ENCODE peak calls at places on chromosomes 16 and 17, in ten cellular contexts. One of them, this sample, is unnamed.

GRCh38 chr17:14396542-14396941 is 95.7 kb downstream of the HS3ST3B1 start:
- DNase-seq in psoas muscle: no peak
- DNase-seq in colonic mucosa: no peak
- DNase-seq in foreskin fibroblast: no peak
- DNase-seq in choroid plexus epithelial cell: peak
- DNase-seq in fibroblast of lung: peak
- DNase-seq in thoracic aorta: no peak
- DNase-seq in PC-3: no peak
- DNase-seq in cardiac muscle cell: peak
- DNase-seq in AG04449: peak
- DNase-seq in this sample: no peak

GRCh38 chr16:81366316-81366932 is 51.7 kb downstream of the GAN start:
- DNase-seq in psoas muscle: no peak
- DNase-seq in colonic mucosa: no peak
- DNase-seq in foreskin fibroblast: peak
- DNase-seq in choroid plexus epithelial cell: peak
- DNase-seq in fibroblast of lung: peak
- DNase-seq in thoracic aorta: no peak
- DNase-seq in PC-3: peak
- DNase-seq in cardiac muscle cell: peak
- DNase-seq in AG04449: no peak
- DNase-seq in this sample: no peak

GRCh38 chr17:62931101-62931500 is 34.9 kb upstream of the TANC2 start:
- DNase-seq in psoas muscle: no peak
- DNase-seq in colonic mucosa: no peak
- DNase-seq in foreskin fibroblast: peak
- DNase-seq in choroid plexus epithelial cell: peak
- DNase-seq in fibroblast of lung: no peak
- DNase-seq in thoracic aorta: no peak
- DNase-seq in PC-3: no peak
- DNase-seq in cardiac muscle cell: no peak
- DNase-seq in AG04449: no peak
- DNase-seq in this sample: no peak

GRCh38 chr17:78973792-78974520 is 5.8 kb downstream of the LGALS3BP start:
- DNase-seq in psoas muscle: no peak
- DNase-seq in colonic mucosa: no peak
- DNase-seq in foreskin fibroblast: no peak
- DNase-seq in choroid plexus epithelial cell: no peak
- DNase-seq in fibroblast of lung: no peak
- DNase-seq in thoracic aorta: no peak
- DNase-seq in PC-3: no peak
- DNase-seq in cardiac muscle cell: no peak
- DNase-seq in AG04449: no peak
- DNase-seq in this sample: no peak

GRCh38 chr17:16477255-16477654 is 14.7 kb downstream of the LRRC75A start:
- DNase-seq in psoas muscle: no peak
- DNase-seq in colonic mucosa: no peak
- DNase-seq in foreskin fibroblast: peak
- DNase-seq in choroid plexus epithelial cell: peak
- DNase-seq in fibroblast of lung: peak
- DNase-seq in thoracic aorta: no peak
- DNase-seq in PC-3: peak
- DNase-seq in cardiac muscle cell: peak
- DNase-seq in AG04449: peak
- DNase-seq in this sample: no peak

GRCh38 chr16:51048544-51048943 is 102.5 kb downstream of the SALL1 start:
- DNase-seq in psoas muscle: no peak
- DNase-seq in colonic mucosa: no peak
- DNase-seq in foreskin fibroblast: peak
- DNase-seq in choroid plexus epithelial cell: peak
- DNase-seq in fibroblast of lung: peak
- DNase-seq in thoracic aorta: no peak
- DNase-seq in PC-3: no peak
- DNase-seq in cardiac muscle cell: peak
- DNase-seq in AG04449: no peak
- DNase-seq in this sample: no peak

GRCh38 chr17:81414751-81415516 is 19.7 kb downstream of the BAHCC1 start:
- DNase-seq in psoas muscle: no peak
- DNase-seq in colonic mucosa: no peak
- DNase-seq in foreskin fibroblast: no peak
- DNase-seq in choroid plexus epithelial cell: no peak
- DNase-seq in fibroblast of lung: no peak
- DNase-seq in thoracic aorta: no peak
- DNase-seq in PC-3: no peak
- DNase-seq in cardiac muscle cell: no peak
- DNase-seq in AG04449: no peak
- DNase-seq in this sample: no peak

GRCh38 chr16:31504159-31504558 is 4.0 kb downstream of the RUSF1 start:
- DNase-seq in psoas muscle: no peak
- DNase-seq in colonic mucosa: no peak
- DNase-seq in foreskin fibroblast: no peak
- DNase-seq in choroid plexus epithelial cell: no peak
- DNase-seq in fibroblast of lung: no peak
- DNase-seq in thoracic aorta: no peak
- DNase-seq in PC-3: no peak
- DNase-seq in cardiac muscle cell: no peak
- DNase-seq in AG04449: no peak
- DNase-seq in this sample: no peak

GRCh38 chr17:37256627-37257026 is 119.2 kb upstream of the C17orf78 start:
- DNase-seq in psoas muscle: no peak
- DNase-seq in colonic mucosa: no peak
- DNase-seq in foreskin fibroblast: no peak
- DNase-seq in choroid plexus epithelial cell: no peak
- DNase-seq in fibroblast of lung: no peak
- DNase-seq in thoracic aorta: no peak
- DNase-seq in PC-3: no peak
- DNase-seq in cardiac muscle cell: no peak
- DNase-seq in AG04449: no peak
- DNase-seq in this sample: no peak
- H3K4me3 ChIP-seq in psoas muscle: no peak
- H3K4me3 ChIP-seq in colonic mucosa: no peak
- H3K4me3 ChIP-seq in foreskin fibroblast: no peak
- H3K4me3 ChIP-seq in choroid plexus epithelial cell: no peak
- H3K4me3 ChIP-seq in fibroblast of lung: no peak
- H3K4me3 ChIP-seq in thoracic aorta: no peak
- H3K4me3 ChIP-seq in PC-3: no peak
- H3K4me3 ChIP-seq in cardiac muscle cell: no peak
- H3K4me3 ChIP-seq in AG04449: no peak
- H3K4me3 ChIP-seq in this sample: no peak

GRCh38 chr16:71843517-71844031 is 2.2 kb upstream of the ATXN1L start:
- DNase-seq in psoas muscle: no peak
- DNase-seq in colonic mucosa: no peak
- DNase-seq in foreskin fibroblast: no peak
- DNase-seq in choroid plexus epithelial cell: no peak
- DNase-seq in fibroblast of lung: no peak
- DNase-seq in thoracic aorta: no peak
- DNase-seq in PC-3: no peak
- DNase-seq in cardiac muscle cell: no peak
- DNase-seq in AG04449: no peak
- DNase-seq in this sample: no peak

GRCh38 chr16:71846443-71846842 is 667 bp downstream of the ATXN1L start:
- DNase-seq in psoas muscle: no peak
- DNase-seq in colonic mucosa: no peak
- DNase-seq in foreskin fibroblast: no peak
- DNase-seq in choroid plexus epithelial cell: peak
- DNase-seq in fibroblast of lung: peak
- DNase-seq in thoracic aorta: no peak
- DNase-seq in PC-3: no peak
- DNase-seq in cardiac muscle cell: peak
- DNase-seq in AG04449: no peak
- DNase-seq in this sample: no peak

GRCh38 chr16:71848622-71849021 is 2.8 kb downstream of the ATXN1L start:
- DNase-seq in psoas muscle: no peak
- DNase-seq in colonic mucosa: no peak
- DNase-seq in foreskin fibroblast: no peak
- DNase-seq in choroid plexus epithelial cell: no peak
- DNase-seq in fibroblast of lung: no peak
- DNase-seq in thoracic aorta: no peak
- DNase-seq in PC-3: no peak
- DNase-seq in cardiac muscle cell: no peak
- DNase-seq in AG04449: no peak
- DNase-seq in this sample: no peak

GRCh38 chr16:71847096-71847495 is 1.3 kb downstream of the ATXN1L start:
- DNase-seq in psoas muscle: no peak
- DNase-seq in colonic mucosa: no peak
- DNase-seq in foreskin fibroblast: no peak
- DNase-seq in choroid plexus epithelial cell: no peak
- DNase-seq in fibroblast of lung: no peak
- DNase-seq in thoracic aorta: no peak
- DNase-seq in PC-3: no peak
- DNase-seq in cardiac muscle cell: no peak
- DNase-seq in AG04449: no peak
- DNase-seq in this sample: no peak

DNA sequence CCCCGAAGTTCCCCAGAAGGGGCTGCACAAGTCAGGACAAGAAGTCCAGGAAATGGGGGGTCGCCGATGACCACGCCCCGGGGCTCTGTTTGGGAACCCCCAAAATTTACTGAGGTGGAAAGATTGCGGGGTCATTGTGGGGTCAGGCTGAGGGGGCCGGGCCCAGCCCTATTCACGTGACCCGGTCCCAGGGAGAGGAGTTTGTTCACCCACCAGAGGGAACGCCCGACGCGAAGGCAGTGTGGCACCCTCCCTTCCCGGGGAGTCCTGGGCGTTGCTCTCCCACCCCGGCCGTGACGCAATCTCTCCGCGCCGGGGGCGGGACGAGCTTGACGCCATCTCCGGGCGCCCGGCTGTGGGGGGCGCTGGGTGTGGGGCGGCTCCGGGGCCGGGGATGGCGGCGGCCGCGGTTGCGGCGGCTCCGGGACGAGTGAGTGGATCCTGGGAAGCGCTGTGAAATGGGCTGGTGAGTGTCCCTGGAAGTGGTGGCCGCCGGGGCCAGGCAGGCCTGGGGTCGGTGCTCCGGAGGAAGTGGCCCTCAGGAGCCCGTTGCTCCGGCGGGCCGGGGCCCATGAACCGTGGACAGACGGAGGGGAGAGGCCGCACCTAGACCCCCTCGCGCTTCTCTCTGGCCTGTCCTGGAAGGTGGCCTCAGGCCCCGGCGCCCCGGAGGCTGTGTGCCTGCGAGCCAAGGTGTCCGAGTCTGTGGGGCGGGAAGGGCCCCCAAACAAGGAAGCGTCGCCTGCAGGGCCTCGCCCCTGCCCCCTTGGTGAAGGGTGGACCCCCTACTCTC is at the start of gene ATXN1L:
- DNase-seq in psoas muscle: peak
- DNase-seq in colonic mucosa: peak
- DNase-seq in foreskin fibroblast: peak
- DNase-seq in choroid plexus epithelial cell: peak
- DNase-seq in fibroblast of lung: peak
- DNase-seq in thoracic aorta: peak
- DNase-seq in PC-3: peak
- DNase-seq in cardiac muscle cell: peak
- DNase-seq in AG04449: peak
- DNase-seq in this sample: no peak
- TF ChIP-seq CTCF in psoas muscle: no peak
- TF ChIP-seq CTCF in colonic mucosa: no peak
- TF ChIP-seq CTCF in foreskin fibroblast: no peak
- TF ChIP-seq CTCF in choroid plexus epithelial cell: no peak
- TF ChIP-seq CTCF in fibroblast of lung: no peak
- TF ChIP-seq CTCF in thoracic aorta: no peak
- TF ChIP-seq CTCF in PC-3: no peak
- TF ChIP-seq CTCF in cardiac muscle cell: no peak
- TF ChIP-seq CTCF in AG04449: no peak
- TF ChIP-seq CTCF in this sample: no peak

DNA sequence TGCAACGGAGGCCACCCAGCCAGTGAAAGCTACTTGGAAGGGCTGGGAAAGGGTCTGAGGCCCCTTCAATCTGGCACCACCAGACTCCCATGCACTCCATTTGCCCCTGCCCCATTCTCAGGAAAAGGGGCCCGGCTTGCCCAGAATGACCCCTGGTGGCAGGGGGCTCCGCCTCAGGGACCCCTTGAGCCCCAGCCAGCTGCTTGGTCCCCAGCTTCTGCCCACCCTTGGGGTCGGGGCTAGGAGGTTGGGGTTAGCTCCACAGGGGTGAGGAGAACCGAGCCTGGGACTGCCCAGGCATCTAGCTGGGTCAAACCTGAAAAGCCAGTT is 1.3 kb downstream of the RHBDF1 start:
- DNase-seq in psoas muscle: peak
- DNase-seq in colonic mucosa: no peak
- DNase-seq in foreskin fibroblast: no peak
- DNase-seq in choroid plexus epithelial cell: no peak
- DNase-seq in fibroblast of lung: no peak
- DNase-seq in thoracic aorta: no peak
- DNase-seq in PC-3: no peak
- DNase-seq in cardiac muscle cell: no peak
- DNase-seq in AG04449: no peak
- DNase-seq in this sample: no peak
- H3K4me3 ChIP-seq in psoas muscle: peak
- H3K4me3 ChIP-seq in colonic mucosa: peak
- H3K4me3 ChIP-seq in foreskin fibroblast: peak
- H3K4me3 ChIP-seq in choroid plexus epithelial cell: peak
- H3K4me3 ChIP-seq in fibroblast of lung: peak
- H3K4me3 ChIP-seq in thoracic aorta: peak
- H3K4me3 ChIP-seq in PC-3: peak
- H3K4me3 ChIP-seq in cardiac muscle cell: peak
- H3K4me3 ChIP-seq in AG04449: peak
- H3K4me3 ChIP-seq in this sample: peak

GRCh38 chr17:36847293-36847645 is 90.0 kb upstream of the LHX1 start:
- DNase-seq in psoas muscle: no peak
- DNase-seq in colonic mucosa: no peak
- DNase-seq in foreskin fibroblast: no peak
- DNase-seq in choroid plexus epithelial cell: no peak
- DNase-seq in fibroblast of lung: no peak
- DNase-seq in thoracic aorta: no peak
- DNase-seq in PC-3: no peak
- DNase-seq in cardiac muscle cell: no peak
- DNase-seq in AG04449: no peak
- DNase-seq in this sample: no peak

GRCh38 chr17:36850794-36851193 is 86.5 kb upstream of the LHX1 start:
- DNase-seq in psoas muscle: no peak
- DNase-seq in colonic mucosa: no peak
- DNase-seq in foreskin fibroblast: peak
- DNase-seq in choroid plexus epithelial cell: peak
- DNase-seq in fibroblast of lung: peak
- DNase-seq in thoracic aorta: no peak
- DNase-seq in PC-3: peak
- DNase-seq in cardiac muscle cell: peak
- DNase-seq in AG04449: no peak
- DNase-seq in this sample: no peak

GRCh38 chr17:36851230-36851629 is 86.0 kb upstream of the LHX1 start:
- DNase-seq in psoas muscle: no peak
- DNase-seq in colonic mucosa: no peak
- DNase-seq in foreskin fibroblast: peak
- DNase-seq in choroid plexus epithelial cell: peak
- DNase-seq in fibroblast of lung: peak
- DNase-seq in thoracic aorta: no peak
- DNase-seq in PC-3: peak
- DNase-seq in cardiac muscle cell: no peak
- DNase-seq in AG04449: no peak
- DNase-seq in this sample: no peak

GRCh38 chr17:36848008-36848902 is 89.0 kb upstream of the LHX1 start:
- DNase-seq in psoas muscle: no peak
- DNase-seq in colonic mucosa: no peak
- DNase-seq in foreskin fibroblast: no peak
- DNase-seq in choroid plexus epithelial cell: no peak
- DNase-seq in fibroblast of lung: no peak
- DNase-seq in thoracic aorta: no peak
- DNase-seq in PC-3: no peak
- DNase-seq in cardiac muscle cell: peak
- DNase-seq in AG04449: no peak
- DNase-seq in this sample: no peak

DNA sequence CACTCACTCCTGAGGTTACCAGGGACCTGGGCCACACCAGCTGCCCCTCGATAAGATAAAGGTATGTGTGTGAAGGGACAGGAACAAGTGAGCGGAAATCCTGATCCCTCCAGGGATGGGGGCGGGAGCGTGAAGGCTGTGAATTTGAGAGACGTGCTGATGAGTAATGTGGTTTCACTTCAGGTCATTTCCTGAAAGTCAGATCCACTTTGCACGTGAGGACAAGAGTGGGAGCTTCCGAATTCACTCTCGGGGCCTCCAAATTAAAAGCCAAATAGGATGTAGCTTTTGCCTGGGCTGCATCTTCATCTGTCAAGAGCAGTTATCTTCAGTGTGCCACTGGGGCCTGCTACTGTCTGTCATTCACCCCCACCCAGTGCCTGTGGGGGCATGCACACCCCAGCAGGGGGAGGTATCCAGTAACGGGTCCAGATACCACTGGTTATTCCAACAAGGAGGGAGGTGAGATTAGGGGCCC is 87.4 kb upstream of the LHX1 start:
- DNase-seq in psoas muscle: no peak
- DNase-seq in colonic mucosa: no peak
- DNase-seq in foreskin fibroblast: peak
- DNase-seq in choroid plexus epithelial cell: peak
- DNase-seq in fibroblast of lung: peak
- DNase-seq in thoracic aorta: no peak
- DNase-seq in PC-3: peak
- DNase-seq in cardiac muscle cell: peak
- DNase-seq in AG04449: no peak
- DNase-seq in this sample: no peak
- TF ChIP-seq CTCF in psoas muscle: no peak
- TF ChIP-seq CTCF in colonic mucosa: no peak
- TF ChIP-seq CTCF in foreskin fibroblast: peak
- TF ChIP-seq CTCF in choroid plexus epithelial cell: peak
- TF ChIP-seq CTCF in fibroblast of lung: no peak
- TF ChIP-seq CTCF in thoracic aorta: no peak
- TF ChIP-seq CTCF in PC-3: no peak
- TF ChIP-seq CTCF in cardiac muscle cell: peak
- TF ChIP-seq CTCF in AG04449: no peak
- TF ChIP-seq CTCF in this sample: peak